ENCODE peak calls at places on chromosomes 7 and 10, in ten cellular contexts. F is AG10803, V is tibial artery, K is astrocyte of the spinal cord, C is astrocyte of the cerebellum, D is D721Med, O is H9, H is keratinocyte, S is thoracic aorta, L is GM13976. Y is an unnamed sample.
A peak's percentile ranks its signal among the peaks of the same experiment; 100 is the strongest.

GRCh38 chr7:6512892-6513291 is 38.4 kb downstream of the GRID2IP start:
- DNase-seq in F (no peak), V (no peak), K (no peak), C (no peak), D (no peak), O (no peak), H (no peak), S (no peak), L (no peak), Y (no peak)

GRCh38 chr7:27167170-27167505 is 1.8 kb upstream of the HOXA9 start:
- DNase-seq in F (peak; percentile 87), V (no peak), K (no peak), C (no peak), D (no peak), O (no peak), H (no peak), S (no peak), L (no peak), Y (no peak)

GRCh38 chr7:93973134-93973533 is 31.0 kb downstream of the BET1 start:
- DNase-seq in F (peak; percentile 29), V (no peak), K (peak; percentile 2), C (no peak), D (no peak), O (no peak), H (no peak), S (no peak), L (no peak), Y (no peak)

GRCh38 chr10:92993671-92994304 is 66.8 kb upstream of the CYP26C1 start:
- DNase-seq in F (no peak), V (no peak), K (no peak), C (no peak), D (no peak), O (no peak), H (no peak), S (no peak), L (no peak), Y (no peak)

GRCh38 chr10:88968316-88968882 is 15.8 kb upstream of the ACTA2 start:
- DNase-seq in F (peak; percentile 78), V (no peak), K (no peak), C (no peak), D (no peak), O (no peak), H (no peak), S (no peak), L (no peak), Y (no peak)

GRCh38 chr10:955127-955819 is 23.8 kb upstream of the LARP4B start:
- DNase-seq in F (no peak), V (no peak), K (no peak), C (no peak), D (no peak), O (no peak), H (no peak), S (no peak), L (no peak), Y (no peak)

GRCh38 chr7:137717045-137717444 is 129.7 kb downstream of the DGKI start:
- DNase-seq in F (no peak), V (no peak), K (no peak), C (no peak), D (no peak), O (no peak), H (no peak), S (no peak), L (no peak), Y (no peak)

GRCh38 chr7:102942883-102943261 is 30.1 kb downstream of the LRRC17 start:
- DNase-seq in F (no peak), V (no peak), K (no peak), C (no peak), D (no peak), O (no peak), H (no peak), S (no peak), L (no peak), Y (no peak)

GRCh38 chr7:130486114-130486962 is 5.5 kb upstream of the MEST start:
- DNase-seq in F (no peak), V (no peak), K (no peak), C (no peak), D (peak; percentile 55), O (peak; percentile 95), H (peak; percentile 15), S (no peak), L (peak; percentile 72), Y (no peak)

GRCh38 chr7:15524077-15524476 is 37.7 kb downstream of the AGMO start:
- DNase-seq in F (no peak), V (no peak), K (no peak), C (no peak), D (no peak), O (no peak), H (no peak), S (no peak), L (no peak), Y (no peak)
- TF ChIP-seq CTCF in F (no peak), V (no peak), K (no peak), C (no peak), D (no peak), O (no peak), H (no peak), S (no peak), L (no peak), Y (no peak)

GRCh38 chr7:78768859-78769258 is 684.6 kb downstream of the MAGI2 start:
- DNase-seq in F (peak; percentile 21), V (no peak), K (no peak), C (no peak), D (no peak), O (no peak), H (no peak), S (no peak), L (no peak), Y (no peak)
- TF ChIP-seq CTCF in F (peak; percentile 24), V (no peak), K (no peak), C (peak; percentile 11), D (no peak), O (no peak), H (no peak), S (no peak), L (no peak), Y (no peak)

GRCh38 chr10:102266670-102267069 is 21.3 kb downstream of the GBF1 start:
- DNase-seq in F (no peak), V (no peak), K (no peak), C (no peak), D (no peak), O (no peak), H (no peak), S (no peak), L (no peak), Y (no peak)
- TF ChIP-seq CTCF in F (no peak), V (no peak), K (no peak), C (no peak), D (no peak), O (no peak), H (no peak), S (no peak), L (no peak), Y (no peak)

GRCh38 chr7:151631149-151631967 is 111.7 kb upstream of the RHEB start:
- DNase-seq in F (no peak), V (no peak), K (no peak), C (no peak), D (no peak), O (peak; percentile 46), H (no peak), S (no peak), L (no peak), Y (no peak)
- TF ChIP-seq CTCF in F (peak; percentile 32), V (no peak), K (peak; percentile 14), C (peak; percentile 39), D (no peak), O (no peak), H (no peak), S (peak; percentile 6), L (no peak), Y (no peak)

GRCh38 chr10:131938681-131939080 is 37.9 kb downstream of the PPP2R2D start:
- DNase-seq in F (peak; percentile 18), V (no peak), K (no peak), C (no peak), D (no peak), O (no peak), H (no peak), S (no peak), L (no peak), Y (no peak)

GRCh38 chr10:131946880-131947279 is 34.8 kb downstream of the BNIP3 start:
- DNase-seq in F (no peak), V (no peak), K (peak; percentile 21), C (no peak), D (no peak), O (no peak), H (no peak), S (no peak), L (no peak), Y (no peak)

GRCh38 chr10:131942455-131942854 is 39.3 kb downstream of the BNIP3 start:
- DNase-seq in F (no peak), V (no peak), K (no peak), C (no peak), D (no peak), O (no peak), H (no peak), S (no peak), L (no peak), Y (no peak)

GRCh38 chr10:131946321-131946751 is 35.4 kb downstream of the BNIP3 start:
- DNase-seq in F (peak; percentile 84), V (no peak), K (peak; percentile 86), C (peak; percentile 89), D (no peak), O (no peak), H (no peak), S (no peak), L (no peak), Y (no peak)

GRCh38 chr10:131943021-131943814 is 38.5 kb downstream of the BNIP3 start:
- DNase-seq in F (no peak), V (no peak), K (no peak), C (no peak), D (no peak), O (peak; percentile 71), H (no peak), S (no peak), L (no peak), Y (no peak)
- TF ChIP-seq CTCF in F (peak; percentile 13), V (no peak), K (peak; percentile 61), C (peak; percentile 30), D (peak; percentile 28), O (peak; percentile 75), H (peak; percentile 55), S (no peak), L (no peak), Y (no peak)